ENCODE peak calls at places on chromosomes 7 and 10, in five cellular contexts. One of them, this sample, is unnamed.

GRCh38 chr7:78099715-78100477 is 301.3 kb downstream of the PHTF2 start:
- DNase-seq in stimulated activated CD8-positive, alpha-beta memory T cell treated with anti-CD3 and anti-CD28 coated beads, Interleukin-4, amount 100 ng/mL, for 24 hours: no peak
- DNase-seq in NCI-H1092: no peak
- DNase-seq in HS-27A: peak
- DNase-seq in mesothelial cell of epicardium: no peak
- DNase-seq in this sample: no peak

GRCh38 chr7:41760293-41760692 is 57.4 kb upstream of the INHBA start:
- DNase-seq in NCI-H1092: no peak
- DNase-seq in HS-27A: no peak
- DNase-seq in stimulated activated CD8-positive, alpha-beta memory T cell treated with anti-CD3 and anti-CD28 coated beads, Interleukin-4, amount 100 ng/mL, for 24 hours: no peak
- DNase-seq in mesothelial cell of epicardium: no peak
- DNase-seq in this sample: no peak

GRCh38 chr10:71878327-71879034 is 27.4 kb upstream of the PSAP start:
- DNase-seq in HS-27A: no peak
- DNase-seq in stimulated activated CD8-positive, alpha-beta memory T cell treated with anti-CD3 and anti-CD28 coated beads, Interleukin-4, amount 100 ng/mL, for 24 hours: no peak
- DNase-seq in mesothelial cell of epicardium: no peak
- DNase-seq in NCI-H1092: no peak
- DNase-seq in this sample: no peak

GRCh38 chr7:148489678-148490077 is 100.9 kb upstream of the C7orf33 start:
- DNase-seq in NCI-H1092: no peak
- DNase-seq in mesothelial cell of epicardium: no peak
- DNase-seq in stimulated activated CD8-positive, alpha-beta memory T cell treated with anti-CD3 and anti-CD28 coated beads, Interleukin-4, amount 100 ng/mL, for 24 hours: no peak
- DNase-seq in HS-27A: no peak
- DNase-seq in this sample: no peak

GRCh38 chr10:110566472-110567200 is 859 bp upstream of the SMC3 start:
- DNase-seq in HS-27A: no peak
- DNase-seq in NCI-H1092: no peak
- DNase-seq in stimulated activated CD8-positive, alpha-beta memory T cell treated with anti-CD3 and anti-CD28 coated beads, Interleukin-4, amount 100 ng/mL, for 24 hours: no peak
- DNase-seq in mesothelial cell of epicardium: no peak
- DNase-seq in this sample: no peak

GRCh38 chr7:82413237-82413636 is 30.3 kb downstream of the CACNA2D1 start:
- DNase-seq in stimulated activated CD8-positive, alpha-beta memory T cell treated with anti-CD3 and anti-CD28 coated beads, Interleukin-4, amount 100 ng/mL, for 24 hours: no peak
- DNase-seq in NCI-H1092: peak
- DNase-seq in HS-27A: no peak
- DNase-seq in mesothelial cell of epicardium: no peak
- DNase-seq in this sample: no peak

GRCh38 chr10:84089162-84089561 is 50.1 kb upstream of the GHITM start:
- DNase-seq in stimulated activated CD8-positive, alpha-beta memory T cell treated with anti-CD3 and anti-CD28 coated beads, Interleukin-4, amount 100 ng/mL, for 24 hours: no peak
- DNase-seq in mesothelial cell of epicardium: no peak
- DNase-seq in NCI-H1092: no peak
- DNase-seq in HS-27A: no peak
- DNase-seq in this sample: no peak

GRCh38 chr10:63206997-63207952 is 74.1 kb downstream of the NRBF2 start:
- DNase-seq in stimulated activated CD8-positive, alpha-beta memory T cell treated with anti-CD3 and anti-CD28 coated beads, Interleukin-4, amount 100 ng/mL, for 24 hours: no peak
- DNase-seq in NCI-H1092: no peak
- DNase-seq in HS-27A: no peak
- DNase-seq in mesothelial cell of epicardium: no peak
- DNase-seq in this sample: peak

GRCh38 chr7:46653848-46654247 is 732.8 kb upstream of the IGFBP3 start:
- DNase-seq in HS-27A: no peak
- DNase-seq in stimulated activated CD8-positive, alpha-beta memory T cell treated with anti-CD3 and anti-CD28 coated beads, Interleukin-4, amount 100 ng/mL, for 24 hours: no peak
- DNase-seq in mesothelial cell of epicardium: no peak
- DNase-seq in NCI-H1092: no peak
- DNase-seq in this sample: no peak

GRCh38 chr10:103278862-103279298 is 1.9 kb downstream of the INA start:
- DNase-seq in stimulated activated CD8-positive, alpha-beta memory T cell treated with anti-CD3 and anti-CD28 coated beads, Interleukin-4, amount 100 ng/mL, for 24 hours: peak
- DNase-seq in HS-27A: no peak
- DNase-seq in mesothelial cell of epicardium: peak
- DNase-seq in NCI-H1092: no peak
- DNase-seq in this sample: no peak

GRCh38 chr7:41189866-41190265 is 513.0 kb downstream of the INHBA start:
- DNase-seq in stimulated activated CD8-positive, alpha-beta memory T cell treated with anti-CD3 and anti-CD28 coated beads, Interleukin-4, amount 100 ng/mL, for 24 hours: no peak
- DNase-seq in NCI-H1092: no peak
- DNase-seq in mesothelial cell of epicardium: no peak
- DNase-seq in HS-27A: peak
- DNase-seq in this sample: peak

GRCh38 chr7:81331061-81332018 is 412.5 kb upstream of the SEMA3C start:
- DNase-seq in HS-27A: peak
- DNase-seq in mesothelial cell of epicardium: no peak
- DNase-seq in NCI-H1092: no peak
- DNase-seq in stimulated activated CD8-positive, alpha-beta memory T cell treated with anti-CD3 and anti-CD28 coated beads, Interleukin-4, amount 100 ng/mL, for 24 hours: no peak
- DNase-seq in this sample: no peak

GRCh38 chr7:97503367-97504094 is 228.4 kb upstream of the TAC1 start:
- DNase-seq in HS-27A: no peak
- DNase-seq in NCI-H1092: no peak
- DNase-seq in mesothelial cell of epicardium: no peak
- DNase-seq in stimulated activated CD8-positive, alpha-beta memory T cell treated with anti-CD3 and anti-CD28 coated beads, Interleukin-4, amount 100 ng/mL, for 24 hours: no peak
- DNase-seq in this sample: no peak

GRCh38 chr7:12951397-12951801 is 264.0 kb downstream of the ARL4A start:
- DNase-seq in mesothelial cell of epicardium: no peak
- DNase-seq in HS-27A: peak
- DNase-seq in NCI-H1092: no peak
- DNase-seq in stimulated activated CD8-positive, alpha-beta memory T cell treated with anti-CD3 and anti-CD28 coated beads, Interleukin-4, amount 100 ng/mL, for 24 hours: no peak
- DNase-seq in this sample: peak

GRCh38 chr10:11783558-11783865 is 39.6 kb upstream of the PROSER2 start:
- DNase-seq in NCI-H1092: no peak
- DNase-seq in HS-27A: no peak
- DNase-seq in stimulated activated CD8-positive, alpha-beta memory T cell treated with anti-CD3 and anti-CD28 coated beads, Interleukin-4, amount 100 ng/mL, for 24 hours: no peak
- DNase-seq in mesothelial cell of epicardium: no peak
- DNase-seq in this sample: no peak

GRCh38 chr7:135249901-135250300 is 16.3 kb downstream of the STRA8 start:
- DNase-seq in mesothelial cell of epicardium: no peak
- DNase-seq in stimulated activated CD8-positive, alpha-beta memory T cell treated with anti-CD3 and anti-CD28 coated beads, Interleukin-4, amount 100 ng/mL, for 24 hours: no peak
- DNase-seq in NCI-H1092: no peak
- DNase-seq in HS-27A: no peak
- DNase-seq in this sample: no peak

GRCh38 chr7:122380993-122381392 is 76.4 kb upstream of the FEZF1 start:
- DNase-seq in NCI-H1092: no peak
- DNase-seq in mesothelial cell of epicardium: no peak
- DNase-seq in HS-27A: no peak
- DNase-seq in stimulated activated CD8-positive, alpha-beta memory T cell treated with anti-CD3 and anti-CD28 coated beads, Interleukin-4, amount 100 ng/mL, for 24 hours: no peak
- DNase-seq in this sample: no peak

GRCh38 chr7:111760043-111760442 is 197.8 kb upstream of the IMMP2L start:
- DNase-seq in stimulated activated CD8-positive, alpha-beta memory T cell treated with anti-CD3 and anti-CD28 coated beads, Interleukin-4, amount 100 ng/mL, for 24 hours: no peak
- DNase-seq in HS-27A: no peak
- DNase-seq in NCI-H1092: no peak
- DNase-seq in mesothelial cell of epicardium: no peak
- DNase-seq in this sample: no peak

GRCh38 chr7:140061607-140061930 is 1.2 kb downstream of the PARP12 start:
- DNase-seq in HS-27A: no peak
- DNase-seq in mesothelial cell of epicardium: no peak
- DNase-seq in NCI-H1092: no peak
- DNase-seq in stimulated activated CD8-positive, alpha-beta memory T cell treated with anti-CD3 and anti-CD28 coated beads, Interleukin-4, amount 100 ng/mL, for 24 hours: no peak
- DNase-seq in this sample: no peak

GRCh38 chr7:27172823-27173411 is 1.2 kb downstream of the HOXA10 start:
- DNase-seq in NCI-H1092: peak
- DNase-seq in mesothelial cell of epicardium: peak
- DNase-seq in HS-27A: no peak
- DNase-seq in stimulated activated CD8-positive, alpha-beta memory T cell treated with anti-CD3 and anti-CD28 coated beads, Interleukin-4, amount 100 ng/mL, for 24 hours: no peak
- DNase-seq in this sample: no peak

This sample was measured in glomerular endothelial cell.